ENCODE peak calls at places on chromosomes 11 and 22, in nine cellular contexts. N, U, C, Y, Q, B, R, D and S are unnamed samples.

GRCh38 chr11:72570893-72571741 is 103.1 kb downstream of the PDE2A start:
- DNase-seq in N (no peak), U (no peak), C (no peak), Y (no peak), Q (no peak), B (no peak), R (peak; percentile 9), D (no peak), S (no peak)

GRCh38 chr22:43895986-43896645 is 4.3 kb upstream of the PNPLA5 start:
- DNase-seq in N (no peak), U (no peak), C (no peak), Y (no peak), Q (no peak), B (no peak), R (peak; percentile 60), D (no peak), S (no peak)

GRCh38 chr11:118438314-118438931 is 2.1 kb downstream of the KMT2A start:
- DNase-seq in N (peak; percentile 56), U (peak; percentile 58), C (peak; percentile 87), Y (no peak), Q (peak; percentile 89), B (peak; percentile 37), R (peak; percentile 63), D (peak; percentile 42), S (peak; percentile 72)

GRCh38 chr11:91776660-91777059 is 448.0 kb upstream of the FAT3 start:
- DNase-seq in N (no peak), U (no peak), C (no peak), Y (no peak), Q (peak; percentile 1), B (no peak), R (no peak), D (no peak), S (no peak)

GRCh38 chr11:128555606-128556005 is 31.8 kb downstream of the ETS1 start:
- DNase-seq in N (peak; percentile 5), U (no peak), C (no peak), Y (no peak), Q (peak; percentile 36), B (no peak), R (peak; percentile 66), D (no peak), S (no peak)

GRCh38 chr11:83072689-83073242 is 1.1 kb upstream of the RAB30 start:
- DNase-seq in N (no peak), U (no peak), C (no peak), Y (no peak), Q (no peak), B (no peak), R (no peak), D (no peak), S (no peak)

GRCh38 chr11:45881708-45882368 is 3.6 kb upstream of the MAPK8IP1 start:
- DNase-seq in N (no peak), U (no peak), C (no peak), Y (no peak), Q (peak; percentile 14), B (no peak), R (no peak), D (no peak), S (no peak)

GRCh38 chr11:94746721-94747120 is 21.4 kb upstream of the AMOTL1 start:
- DNase-seq in N (no peak), U (no peak), C (no peak), Y (no peak), Q (no peak), B (no peak), R (no peak), D (no peak), S (no peak)

DNA sequence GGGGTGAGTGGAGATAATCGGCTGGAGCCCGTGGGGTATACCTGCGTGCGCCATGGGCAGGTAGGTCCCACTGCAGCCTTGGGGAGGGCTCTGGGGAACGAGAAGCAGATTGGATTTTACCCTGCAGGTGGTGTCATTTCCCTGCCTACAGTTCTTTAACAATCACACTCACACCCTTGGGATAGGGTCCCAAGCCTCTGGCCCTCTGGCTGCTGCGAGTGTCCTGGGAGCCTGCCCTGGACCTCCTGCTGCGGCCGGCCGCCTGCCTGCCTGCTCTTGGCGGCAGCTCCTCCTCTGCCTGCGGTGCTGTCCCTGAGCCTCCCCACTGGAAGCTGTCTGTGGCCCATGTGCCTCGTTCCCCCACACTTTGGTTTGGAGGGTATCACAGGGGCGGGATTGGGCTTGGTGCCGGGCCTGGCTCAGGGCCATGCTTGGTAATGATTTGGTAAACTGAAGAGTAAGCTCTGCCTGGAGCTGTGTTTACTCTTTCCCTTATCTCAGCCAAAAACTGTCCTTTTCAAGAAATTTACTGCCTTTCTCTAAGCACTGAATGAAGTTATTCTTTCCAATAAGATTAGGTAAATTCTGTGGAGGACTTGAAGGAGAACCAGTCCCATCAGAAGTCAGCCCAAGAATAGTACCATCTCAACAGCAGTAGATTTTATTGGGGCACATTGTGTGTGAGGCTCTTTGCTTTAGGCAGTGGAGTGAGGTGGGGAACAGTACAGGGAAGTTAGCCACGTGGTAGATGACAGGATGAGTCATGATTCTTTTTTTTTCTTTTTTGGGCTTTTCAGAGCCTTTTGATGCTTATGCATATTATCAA is 53.7 kb downstream of the TBC1D22A start:
- DNase-seq in N (no peak), U (no peak), C (no peak), Y (no peak), Q (peak; percentile 54), B (no peak), R (no peak), D (no peak), S (peak; percentile 73)
- TF ChIP-seq CTCF in N (no peak), U (no peak), C (no peak), Y (no peak), Q (no peak), B (no peak), R (peak; percentile 13), D (no peak), S (no peak)

DNA sequence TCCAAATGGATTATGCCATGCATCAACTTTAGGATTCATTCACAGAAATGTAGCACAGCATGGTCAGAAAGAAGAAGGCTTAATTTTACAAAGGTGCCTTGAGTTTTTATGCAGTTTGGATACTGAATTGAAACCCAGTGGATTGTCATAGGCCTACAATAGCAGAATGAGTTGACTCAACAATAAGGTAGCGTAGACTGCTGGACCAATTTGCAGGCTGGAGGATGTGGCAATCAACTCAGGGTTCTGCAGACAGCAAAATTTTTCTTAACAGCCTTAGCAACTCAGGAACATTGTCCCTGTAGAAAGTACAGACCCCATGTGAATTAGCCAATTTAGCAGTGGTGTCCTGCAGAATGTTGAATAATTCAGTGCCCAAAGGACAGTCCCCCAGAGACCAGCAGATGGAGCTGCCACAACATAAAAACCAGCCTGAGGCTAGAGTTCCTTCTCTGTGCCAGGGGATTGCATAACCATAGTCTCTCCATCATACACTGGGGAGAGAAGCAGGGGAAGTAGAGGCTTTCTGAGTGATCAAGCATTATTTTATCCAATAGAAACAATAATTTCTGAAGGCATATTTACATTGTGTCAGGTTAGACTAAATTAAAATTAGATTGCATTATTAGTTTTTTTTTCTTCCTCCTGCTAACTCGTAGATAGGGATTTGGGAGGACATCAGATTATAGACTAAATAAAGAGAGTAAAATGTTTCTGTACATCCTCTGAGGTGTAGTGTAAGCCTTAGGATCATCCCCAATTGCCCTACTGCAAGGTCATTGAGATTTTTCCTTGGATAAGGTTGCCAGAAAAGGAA is 20.3 kb upstream of the MRPL17 start:
- DNase-seq in N (peak; percentile 83), U (peak; percentile 60), C (peak; percentile 54), Y (no peak), Q (peak; percentile 85), B (peak; percentile 66), R (peak; percentile 57), D (no peak), S (peak; percentile 80)
- TF ChIP-seq CTCF in N (peak; percentile 77), U (peak; percentile 58), C (peak; percentile 79), Y (peak; percentile 71), Q (peak; percentile 49), B (peak; percentile 68), R (peak; percentile 71), D (peak; percentile 70), S (peak; percentile 66)

DNA sequence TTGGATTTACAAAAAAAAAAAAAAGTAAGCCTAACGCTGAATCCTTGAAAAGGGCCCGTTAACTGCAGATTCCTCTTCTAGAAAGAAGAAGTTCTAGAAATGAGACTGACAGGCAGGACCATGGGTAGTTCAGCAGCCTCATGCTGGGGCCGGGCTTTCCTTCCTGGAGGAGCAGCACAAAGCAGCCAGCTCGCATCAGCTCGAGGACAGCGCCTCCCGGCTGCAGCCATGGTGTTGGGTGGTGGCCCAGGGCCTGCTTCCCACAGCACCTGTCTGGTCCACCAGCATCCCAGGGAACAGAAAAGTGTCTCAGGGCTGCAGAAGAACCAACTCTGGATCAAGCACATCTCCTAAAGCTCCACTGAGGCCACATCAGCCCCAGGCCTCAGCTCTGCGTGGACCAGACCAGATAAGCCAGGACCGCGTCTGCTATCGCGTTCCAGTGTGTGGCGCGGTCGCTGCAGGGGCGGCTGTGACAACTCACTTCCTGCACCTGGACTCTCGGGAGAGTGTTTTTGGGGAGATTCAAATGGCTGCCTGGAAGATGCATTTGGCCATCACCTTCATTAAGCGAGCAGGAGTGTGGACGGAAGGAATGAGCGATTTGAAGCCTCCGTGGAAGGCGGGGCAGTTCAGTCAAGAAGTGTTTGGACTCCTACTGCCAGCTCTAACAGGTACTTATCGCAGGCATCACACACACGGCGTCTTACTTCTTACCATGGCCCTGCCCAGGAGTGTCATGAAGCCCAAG is 53.5 kb downstream of the MYH9 start:
- DNase-seq in N (no peak), U (peak; percentile 69), C (no peak), Y (no peak), Q (no peak), B (no peak), R (peak; percentile 79), D (no peak), S (no peak)
- TF ChIP-seq CTCF in N (no peak), U (peak; percentile 21), C (peak; percentile 52), Y (no peak), Q (peak; percentile 23), B (no peak), R (peak; percentile 57), D (peak; percentile 36), S (no peak)

GRCh38 chr11:2870460-2870859 is 15.1 kb downstream of the CDKN1C start:
- DNase-seq in N (no peak), U (no peak), C (no peak), Y (no peak), Q (no peak), B (no peak), R (peak; percentile 52), D (no peak), S (no peak)
- TF ChIP-seq CTCF in N (no peak), U (no peak), C (peak; percentile 30), Y (peak; percentile 54), Q (no peak), B (no peak), R (peak; percentile 34), D (no peak), S (no peak)

GRCh38 chr11:123135863-123136446 is 59.1 kb downstream of the CLMP start:
- DNase-seq in N (no peak), U (no peak), C (no peak), Y (no peak), Q (peak; percentile 53), B (no peak), R (no peak), D (no peak), S (peak; percentile 91)

GRCh38 chr11:123132881-123133280 is 62.2 kb downstream of the CLMP start:
- DNase-seq in N (no peak), U (no peak), C (no peak), Y (no peak), Q (no peak), B (no peak), R (no peak), D (no peak), S (no peak)

GRCh38 chr11:123143476-123143875 is 51.6 kb downstream of the CLMP start:
- DNase-seq in N (no peak), U (no peak), C (no peak), Y (no peak), Q (peak; percentile 54), B (no peak), R (no peak), D (no peak), S (no peak)

GRCh38 chr11:123139206-123139605 is 55.8 kb downstream of the CLMP start:
- DNase-seq in N (no peak), U (no peak), C (no peak), Y (no peak), Q (no peak), B (no peak), R (no peak), D (no peak), S (no peak)

GRCh38 chr11:123137496-123138270 is 57.4 kb downstream of the CLMP start:
- DNase-seq in N (no peak), U (peak; percentile 60), C (peak; percentile 46), Y (peak; percentile 81), Q (peak; percentile 91), B (peak; percentile 51), R (peak; percentile 80), D (no peak), S (peak; percentile 92)
- TF ChIP-seq CTCF in N (no peak), U (no peak), C (peak; percentile 54), Y (no peak), Q (peak; percentile 28), B (no peak), R (no peak), D (no peak), S (peak; percentile 36)